ENCODE peak calls at places on chromosome 17, in ten cellular contexts. C is Calu3; V is tibial nerve; Y is choroid plexus epithelial cell; W is naive B cell; P is AG08395; N is Kasumi-1; J is lower lobe of right lung; H is stimulated activated CD4-positive, alpha-beta T cell treated with anti-CD3 and anti-CD28 coated beads, Interleukin-1b, Interleukin-23, amount 100 ng/mL, for 1 hour; M is lung. S is an unnamed sample.

GRCh38 chr17:65573283-65573603 is 11.8 kb upstream of the AXIN2 start:
- DNase-seq in C (no peak), V (no peak), Y (no peak), W (no peak), P (no peak), N (no peak), J (no peak), H (no peak), M (no peak), S (no peak)

GRCh38 chr17:19724501-19725420 is 8.4 kb upstream of the SLC47A2 start:
- DNase-seq in C (peak; percentile 30), V (peak; percentile 48), Y (no peak), W (peak; percentile 50), P (no peak), N (no peak), J (peak; percentile 92), H (no peak), M (peak; percentile 47), S (peak; percentile 57)

GRCh38 chr17:50661795-50662391 is 27.2 kb downstream of the ABCC3 start:
- DNase-seq in C (peak; percentile 86), V (no peak), Y (peak; percentile 76), W (no peak), P (peak; percentile 86), N (no peak), J (peak; percentile 64), H (no peak), M (peak; percentile 77), S (no peak)

GRCh38 chr17:42116705-42117396 is 4.3 kb downstream of the KAT2A start:
- DNase-seq in C (peak; percentile 92), V (peak; percentile 85), Y (peak; percentile 91), W (peak; percentile 79), P (peak; percentile 73), N (peak; percentile 94), J (peak; percentile 83), H (peak; percentile 65), M (peak; percentile 85), S (no peak)

GRCh38 chr17:1625053-1625452 is 3.6 kb downstream of the SLC43A2 start:
- DNase-seq in C (no peak), V (no peak), Y (no peak), W (no peak), P (no peak), N (no peak), J (no peak), H (no peak), M (no peak), S (no peak)

GRCh38 chr17:27956601-27957445 is 63.7 kb upstream of the LYRM9 start:
- DNase-seq in C (no peak), V (no peak), Y (peak; percentile 40), W (no peak), P (no peak), N (no peak), J (no peak), H (no peak), M (no peak), S (no peak)

GRCh38 chr17:77581480-77581879 is 377.0 kb upstream of the TNRC6C start:
- DNase-seq in C (no peak), V (no peak), Y (peak; percentile 16), W (no peak), P (peak; percentile 46), N (no peak), J (peak; percentile 1), H (no peak), M (no peak), S (no peak)

GRCh38 chr17:64707077-64707591 is 45.0 kb upstream of the SMURF2 start:
- DNase-seq in C (peak; percentile 78), V (peak; percentile 62), Y (peak; percentile 93), W (no peak), P (peak; percentile 98), N (peak; percentile 96), J (peak; percentile 91), H (no peak), M (peak; percentile 86), S (peak; percentile 87)

GRCh38 chr17:27376637-27377547 is 79.4 kb upstream of the KSR1 start:
- DNase-seq in C (no peak), V (no peak), Y (peak; percentile 64), W (no peak), P (peak; percentile 38), N (no peak), J (no peak), H (no peak), M (no peak), S (no peak)

GRCh38 chr17:27407916-27408846 is 48.1 kb upstream of the KSR1 start:
- DNase-seq in C (no peak), V (no peak), Y (peak; percentile 77), W (no peak), P (peak; percentile 82), N (no peak), J (no peak), H (no peak), M (no peak), S (no peak)

S was measured in HL-60.